ENCODE peak calls at places on chromosomes 1 and 21, in seven cellular contexts. W is body of pancreas; S is naive B cell; O is tibial nerve; J is aorta; R is nucleus accumbens; H is activated T-cell treated with anti-CD3 and anti-CD28 coated beads, Interleukin-2, amount 50 U/mL, for 72 hours. P is an unnamed sample.

GRCh38 chr21:44434936-44435635 is 20.2 kb upstream of the LRRC3 start:
- DNase-seq in W (no peak), S (no peak), O (no peak), J (peak), R (no peak), H (no peak), P (peak)

GRCh38 chr1:179164494-179164893 is 65.0 kb downstream of the ABL2 start:
- DNase-seq in W (no peak), S (no peak), O (no peak), J (no peak), R (no peak), H (no peak), P (no peak)

GRCh38 chr21:26070822-26071425 is 99.6 kb downstream of the APP start:
- DNase-seq in W (no peak), S (peak), O (peak), J (no peak), R (no peak), H (peak), P (no peak)

GRCh38 chr1:153629971-153630370 is 1.7 kb downstream of the S100A1 start:
- DNase-seq in W (no peak), S (no peak), O (no peak), J (peak), R (no peak), H (no peak), P (no peak)

GRCh38 chr1:54876814-54877213 is 10.2 kb downstream of the DHCR24 start:
- DNase-seq in W (no peak), S (no peak), O (no peak), J (no peak), R (no peak), H (no peak), P (no peak)

GRCh38 chr1:115258302-115258866 is 79.7 kb downstream of the NGF start:
- DNase-seq in W (no peak), S (no peak), O (no peak), J (no peak), R (no peak), H (no peak), P (no peak)

GRCh38 chr21:42565886-42566523 is 52.4 kb downstream of the SLC37A1 start:
- DNase-seq in W (peak), S (no peak), O (no peak), J (peak), R (no peak), H (no peak), P (peak)

GRCh38 chr1:161719325-161719611 is 2.1 kb upstream of the FCRLB start:
- DNase-seq in W (no peak), S (no peak), O (no peak), J (no peak), R (no peak), H (no peak), P (no peak)

GRCh38 chr1:165403835-165404482 is 41.0 kb downstream of the RXRG start:
- DNase-seq in W (peak), S (peak), O (peak), J (no peak), R (no peak), H (peak), P (no peak)

GRCh38 chr1:64263335-64263734 is 59.9 kb downstream of the UBE2U start:
- DNase-seq in W (no peak), S (no peak), O (no peak), J (no peak), R (no peak), H (no peak), P (no peak)

GRCh38 chr1:48035371-48036141 is 38.4 kb upstream of the TRABD2B start:
- DNase-seq in W (no peak), S (no peak), O (peak), J (no peak), R (no peak), H (no peak), P (no peak)

GRCh38 chr1:222283147-222283768 is 264.6 kb downstream of the HHIPL2 start:
- DNase-seq in W (peak), S (no peak), O (no peak), J (peak), R (no peak), H (no peak), P (no peak)

GRCh38 chr1:54651608-54652007 is 10.0 kb downstream of the MROH7 start:
- DNase-seq in W (no peak), S (no peak), O (no peak), J (peak), R (no peak), H (no peak), P (no peak)

GRCh38 chr1:223106856-223107255 is 36.2 kb downstream of the TLR5 start:
- DNase-seq in W (no peak), S (no peak), O (no peak), J (no peak), R (no peak), H (no peak), P (peak)

GRCh38 chr1:159938221-159938852 is 7.1 kb downstream of the IGSF9 start:
- DNase-seq in W (no peak), S (no peak), O (no peak), J (peak), R (no peak), H (no peak), P (no peak)

GRCh38 chr1:183920651-183921050 is 115.7 kb downstream of the RGL1 start:
- DNase-seq in W (no peak), S (no peak), O (no peak), J (no peak), R (peak), H (no peak), P (no peak)

GRCh38 chr1:2311184-2312032 is 79.9 kb downstream of the MORN1 start:
- DNase-seq in W (peak), S (peak), O (no peak), J (peak), R (no peak), H (peak), P (peak)

GRCh38 chr1:1281533-1282321 is 1.5 kb downstream of the SCNN1D start:
- DNase-seq in W (peak), S (no peak), O (no peak), J (no peak), R (no peak), H (no peak), P (no peak)

GRCh38 chr1:35443768-35444518 is 113.3 kb downstream of the KIAA0319L start:
- DNase-seq in W (no peak), S (no peak), O (no peak), J (no peak), R (no peak), H (no peak), P (no peak)

GRCh38 chr1:114128293-114128692 is 25.4 kb downstream of the SYT6 start:
- DNase-seq in W (no peak), S (no peak), O (no peak), J (no peak), R (no peak), H (no peak), P (no peak)

GRCh38 chr1:28412731-28413130 is 43.2 kb downstream of the PHACTR4 start:
- DNase-seq in W (no peak), S (no peak), O (no peak), J (no peak), R (no peak), H (no peak), P (no peak)

GRCh38 chr1:172990598-172991215 is 60.0 kb downstream of the TNFSF18 start:
- DNase-seq in W (no peak), S (no peak), O (no peak), J (no peak), R (no peak), H (no peak), P (no peak)

GRCh38 chr1:34984435-34985062 is 598 bp downstream of the TMEM35B start:
- DNase-seq in W (peak), S (no peak), O (peak), J (peak), R (no peak), H (no peak), P (peak)

GRCh38 chr1:204986181-204986580 is 56.8 kb upstream of the CNTN2 start:
- DNase-seq in W (no peak), S (no peak), O (no peak), J (no peak), R (no peak), H (no peak), P (no peak)

GRCh38 chr21:33931799-33932390 is 16.3 kb upstream of the ATP5PO start:
- DNase-seq in W (no peak), S (peak), O (no peak), J (no peak), R (no peak), H (no peak), P (no peak)

GRCh38 chr1:1875932-1876331 is 15.0 kb downstream of the GNB1 start:
- DNase-seq in W (no peak), S (no peak), O (no peak), J (no peak), R (no peak), H (peak), P (no peak)

GRCh38 chr21:33238146-33238545 is 8.4 kb downstream of the IFNAR2 start:
- DNase-seq in W (no peak), S (no peak), O (no peak), J (no peak), R (no peak), H (peak), P (no peak)

GRCh38 chr1:213055087-213055591 is 4.1 kb downstream of the RPS6KC1 start:
- DNase-seq in W (no peak), S (no peak), O (no peak), J (no peak), R (no peak), H (no peak), P (no peak)

GRCh38 chr1:19799233-19799876 is 361 bp downstream of the TMCO4 start:
- DNase-seq in W (peak), S (peak), O (peak), J (peak), R (no peak), H (peak), P (peak)

GRCh38 chr1:64041366-64042131 is 161.9 kb upstream of the UBE2U start:
- DNase-seq in W (no peak), S (no peak), O (no peak), J (no peak), R (no peak), H (no peak), P (no peak)

GRCh38 chr1:53559391-53559815 is 100.2 kb downstream of the DMRTB1 start:
- DNase-seq in W (peak), S (no peak), O (no peak), J (peak), R (no peak), H (no peak), P (peak)

GRCh38 chr1:247574236-247574635 is 13.9 kb upstream of the OR2G2 start:
- DNase-seq in W (no peak), S (no peak), O (no peak), J (no peak), R (no peak), H (no peak), P (no peak)

GRCh38 chr1:78104322-78104721 is 58.6 kb downstream of the GIPC2 start:
- DNase-seq in W (no peak), S (no peak), O (no peak), J (no peak), R (no peak), H (no peak), P (no peak)

GRCh38 chr1:231841616-231842344 is 215.2 kb downstream of the DISC1 start:
- DNase-seq in W (peak), S (no peak), O (no peak), J (no peak), R (no peak), H (no peak), P (no peak)

GRCh38 chr1:89566761-89567174 is 42.1 kb downstream of the LRRC8B start:
- DNase-seq in W (peak), S (no peak), O (no peak), J (no peak), R (no peak), H (no peak), P (peak)

GRCh38 chr21:32459972-32460371 is 47.5 kb downstream of the EVA1C start:
- DNase-seq in W (no peak), S (no peak), O (no peak), J (no peak), R (no peak), H (no peak), P (no peak)

P was measured in posterior vena cava.